ENCODE peak calls at places on chromosome 16, in seven cellular contexts. V is lower lobe of right lung; G is right lobe of liver; C is CD8-positive, alpha-beta memory T cell; B is OCI-LY7; T is mammary epithelial cell; M is testis. U is an unnamed sample. For H3K4me1, the result is how much of the 10 kb centered on the place peaks cover.

GRCh38 chr16:81523387-81524115 is 78.9 kb downstream of the CMIP start:
- DNase-seq in M (no peak), B (no peak), C (peak), G (peak), T (peak), V (peak), U (no peak)

GRCh38 chr16:3578121-3578520 is 918 bp upstream of the NLRC3 start:
- DNase-seq in V (no peak), T (no peak), G (no peak), M (no peak), B (peak), C (peak), U (no peak)

GRCh38 chr16:700684-701584 is 4.7 kb downstream of the FBXL16 start:
- DNase-seq in C (peak), V (no peak), M (no peak), T (no peak), G (no peak), B (no peak), U (peak)

GRCh38 chr16:492211-492875 is 35.2 kb upstream of the CAPN15 start:
- DNase-seq in M (peak), T (no peak), B (no peak), G (no peak), V (no peak), C (no peak), U (no peak)

GRCh38 chr16:63787014-63787413 is 1334.8 kb downstream of the CDH11 start:
- DNase-seq in G (no peak), C (no peak), M (no peak), T (no peak), V (no peak), B (peak), U (no peak)

GRCh38 chr16:69918241-69918640 is 32.9 kb upstream of the CLEC18A start:
- DNase-seq in B (no peak), G (no peak), C (no peak), M (no peak), T (no peak), V (no peak), U (peak)

GRCh38 chr16:20359997-20360396 is 7.5 kb upstream of the UMOD start:
- DNase-seq in M (peak), B (no peak), C (no peak), G (peak), V (no peak), T (no peak), U (no peak)

GRCh38 chr16:7140899-7141298 is 191.7 kb upstream of the RBFOX1 start:
- DNase-seq in T (no peak), C (no peak), V (no peak), G (no peak), B (no peak), M (no peak), U (no peak)

GRCh38 chr16:51967566-51967965 is 579.4 kb downstream of the TOX3 start:
- DNase-seq in T (no peak), C (no peak), B (no peak), M (no peak), V (no peak), G (no peak), U (no peak)

GRCh38 chr16:87297918-87298631 is 19.1 kb downstream of the C16orf95 start:
- DNase-seq in T (no peak), B (peak), M (peak), G (no peak), V (no peak), C (no peak), U (peak)

GRCh38 chr16:19589771-19590302 is 34.3 kb downstream of the VPS35L start:
- DNase-seq in C (no peak), B (no peak), G (no peak), M (no peak), T (no peak), V (no peak), U (no peak)

GRCh38 chr16:17224859-17225258 is 245.9 kb downstream of the XYLT1 start:
- DNase-seq in G (no peak), C (no peak), M (peak), V (no peak), B (peak), T (peak), U (no peak)

GRCh38 chr16:80198265-80198994 is 342.4 kb upstream of the DYNLRB2 start:
- DNase-seq in C (no peak), T (no peak), B (no peak), G (no peak), V (no peak), M (no peak), U (no peak)

GRCh38 chr16:86952769-86953168 is 364.4 kb downstream of the C16orf95 start:
- DNase-seq in V (no peak), M (no peak), C (no peak), T (peak), G (no peak), B (no peak), U (no peak)

GRCh38 chr16:54526916-54527315 is 240.3 kb upstream of the IRX3 start:
- DNase-seq in C (no peak), T (peak), B (no peak), M (no peak), G (no peak), V (no peak), U (no peak)

GRCh38 chr16:46721885-46722284 is 26.3 kb downstream of the MYLK3 start:
- DNase-seq in G (no peak), C (no peak), B (no peak), M (no peak), V (no peak), T (no peak), U (no peak)

GRCh38 chr16:11497851-11498289 is 88.8 kb downstream of the LITAF start:
- DNase-seq in V (no peak), T (peak), M (peak), B (no peak), G (no peak), C (no peak), U (no peak)

GRCh38 chr16:934178-934577 is 36.6 kb downstream of the LMF1 start:
- DNase-seq in T (no peak), C (no peak), V (no peak), B (no peak), G (no peak), M (no peak), U (no peak)

GRCh38 chr16:87681990-87682570 is 79.8 kb downstream of the JPH3 start:
- DNase-seq in G (no peak), C (no peak), M (no peak), V (no peak), T (peak), B (peak), U (no peak)

GRCh38 chr16:87850009-87851006 is 19.0 kb downstream of the SLC7A5 start:
- DNase-seq in C (peak), V (peak), T (no peak), M (peak), B (peak), G (peak), U (peak)

GRCh38 chr16:68040506-68041288 is 17.6 kb downstream of the DUS2 start:
- DNase-seq in M (peak), B (peak), G (peak), V (peak), C (peak), T (peak), U (peak)

GRCh38 chr16:87216824-87217205 is 100.4 kb downstream of the C16orf95 start:
- DNase-seq in V (peak), C (no peak), G (no peak), T (no peak), B (no peak), M (no peak), U (no peak)

GRCh38 chr16:31182391-31182790 is 2.5 kb downstream of the FUS start:
- DNase-seq in V (no peak), B (no peak), G (no peak), M (no peak), C (no peak), T (no peak), U (no peak)

GRCh38 chr16:31184888-31185287 is 4.9 kb downstream of the FUS start:
- DNase-seq in V (no peak), B (no peak), C (no peak), G (no peak), T (no peak), M (no peak), U (no peak)

GRCh38 chr16:31186176-31186575 is 6.2 kb downstream of the FUS start:
- DNase-seq in V (no peak), B (no peak), C (no peak), T (no peak), G (no peak), M (no peak), U (no peak)

GRCh38 chr16:31185339-31185738 is 5.4 kb downstream of the FUS start:
- DNase-seq in M (no peak), V (no peak), C (no peak), B (no peak), G (no peak), T (no peak), U (no peak)

GRCh38 chr16:31183432-31184428 is 3.8 kb downstream of the FUS start:
- DNase-seq in M (no peak), C (no peak), G (no peak), V (no peak), B (no peak), T (no peak), U (peak)
- H3K4me1 ChIP-seq in M (under half), C (half or more), G (under half), V (under half), B (under half), T (under half), U (under half)

DNA sequence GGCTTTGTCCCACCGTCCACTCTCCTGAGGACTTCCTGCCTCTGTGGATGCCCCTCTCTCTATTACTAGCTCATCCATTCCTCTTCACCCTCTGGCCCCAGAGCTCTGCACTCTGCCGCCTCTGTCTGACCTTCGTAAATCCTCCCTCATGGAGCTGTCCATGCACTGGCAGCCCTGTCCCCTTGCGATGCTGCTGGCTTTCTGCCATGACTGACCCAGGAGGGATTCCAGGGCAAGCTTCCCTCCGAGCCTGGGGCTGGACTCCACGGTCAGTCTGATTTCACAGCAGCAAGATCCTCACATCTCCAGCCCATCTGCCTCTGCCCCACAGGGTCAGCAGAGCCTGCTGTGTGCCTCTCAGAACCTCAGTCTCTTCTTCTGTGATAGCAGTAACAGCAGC is 4.7 kb downstream of the CBFA2T3 start:
- DNase-seq in T (no peak), G (no peak), V (no peak), B (no peak), C (no peak), M (no peak), U (no peak)
- H3K4me3 ChIP-seq in T (no peak), G (no peak), V (no peak), B (peak), C (no peak), M (no peak), U (no peak)

GRCh38 chr16:8956265-8957060 is 7.2 kb downstream of the USP7 start:
- DNase-seq in B (no peak), C (no peak), M (peak), G (no peak), T (no peak), V (no peak), U (no peak)
- H3K4me1 ChIP-seq in B (half or more), C (half or more), M (half or more), G (under half), T (under half), V (half or more), U (under half)

DNA sequence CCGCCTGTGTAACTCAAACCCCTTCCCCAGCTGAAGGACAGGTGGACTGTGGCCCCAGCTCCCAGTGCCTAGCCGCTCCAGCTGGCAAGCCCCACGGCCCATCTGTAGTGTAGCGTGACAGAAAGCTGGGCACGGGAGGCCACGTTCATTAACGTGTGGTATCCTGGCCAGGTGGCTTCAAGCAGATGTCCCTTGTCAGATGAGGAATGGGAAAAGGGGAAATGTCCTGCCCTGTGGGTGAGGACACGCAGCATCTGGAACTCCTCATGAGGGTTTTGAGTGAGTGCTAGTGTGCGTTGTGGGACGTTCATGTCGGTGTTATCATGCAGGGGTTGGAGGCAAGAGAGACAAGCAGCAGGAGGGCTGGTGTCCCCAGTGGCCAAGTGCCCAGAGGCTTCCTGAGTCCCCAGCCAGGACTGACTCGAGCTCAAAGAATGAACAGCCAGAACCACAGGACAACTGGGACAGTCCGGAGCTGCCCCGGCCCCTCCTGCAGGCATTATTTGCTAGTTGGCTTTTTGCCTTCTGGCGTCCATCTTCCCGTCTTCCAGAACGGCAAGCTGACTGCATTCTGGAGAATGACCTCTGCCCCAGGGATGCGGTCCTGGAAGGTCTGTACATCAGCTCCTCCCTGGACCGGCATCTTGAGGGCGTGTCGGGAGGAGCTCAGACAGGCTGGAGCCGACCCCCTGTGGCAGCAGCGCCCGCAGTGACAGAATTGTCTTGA is 19.3 kb downstream of the KDM8 start:
- DNase-seq in B (no peak), G (no peak), M (no peak), C (no peak), V (peak), T (no peak), U (no peak)
- H3K4me3 ChIP-seq in B (no peak), G (no peak), M (no peak), C (no peak), V (no peak), T (no peak), U (no peak)

GRCh38 chr16:89314858-89315257 is 97.4 kb downstream of the ZNF778 start:
- DNase-seq in M (no peak), B (no peak), C (no peak), G (no peak), V (no peak), T (no peak), U (no peak)
- H3K4me1 ChIP-seq in M (under half), B (under half), C (half or more), G (under half), V (half or more), T (half or more), U (under half)

DNA sequence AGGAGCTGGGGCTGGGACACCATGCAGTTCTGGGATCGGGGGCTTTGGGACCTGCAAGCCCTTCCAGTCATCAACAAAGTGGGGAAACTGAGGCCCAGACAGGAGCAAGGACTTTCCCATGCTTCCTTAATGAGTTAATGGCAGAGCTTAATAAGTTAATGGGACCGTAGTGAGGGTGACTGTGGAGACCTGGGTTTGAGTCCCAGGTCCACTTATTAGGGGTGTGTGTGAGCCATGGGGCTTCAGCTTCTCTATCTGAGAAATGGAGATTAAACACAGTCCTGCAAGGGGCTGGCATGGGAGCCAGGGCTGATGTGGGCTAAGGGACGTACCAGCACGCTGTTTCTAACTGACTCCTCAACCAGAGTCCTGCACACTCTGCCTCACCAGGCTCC is 41.7 kb upstream of the NKD1 start:
- DNase-seq in M (no peak), V (no peak), C (no peak), G (no peak), T (no peak), B (no peak), U (no peak)
- H3K4me3 ChIP-seq in M (no peak), V (no peak), C (no peak), G (no peak), T (no peak), B (no peak), U (no peak)

GRCh38 chr16:27330542-27330941 is 16.8 kb downstream of the IL4R start:
- DNase-seq in M (no peak), C (no peak), B (no peak), G (peak), T (peak), V (peak), U (no peak)

GRCh38 chr16:27326738-27327585 is 13.2 kb downstream of the IL4R start:
- DNase-seq in M (peak), C (no peak), V (peak), T (peak), G (peak), B (peak), U (no peak)

GRCh38 chr16:27327586-27327915 is 13.8 kb downstream of the IL4R start:
- DNase-seq in B (no peak), T (no peak), M (no peak), V (no peak), C (no peak), G (no peak), U (no peak)

GRCh38 chr16:27326251-27326650 is 12.5 kb downstream of the IL4R start:
- DNase-seq in V (no peak), B (no peak), G (peak), M (no peak), T (no peak), C (no peak), U (no peak)

GRCh38 chr16:27328937-27329336 is 15.2 kb downstream of the IL4R start:
- DNase-seq in V (no peak), G (peak), T (no peak), C (no peak), B (no peak), M (no peak), U (no peak)
- H3K4me1 ChIP-seq in V (half or more), G (under half), T (under half), C (half or more), B (under half), M (under half), U (under half)

GRCh38 chr16:57023541-57024249 is 34.3 kb downstream of the NLRC5 start:
- DNase-seq in B (no peak), V (no peak), G (no peak), M (no peak), C (peak), T (no peak), U (no peak)
- H3K4me3 ChIP-seq in B (no peak), V (no peak), G (no peak), M (no peak), C (peak), T (no peak), U (no peak)